ENCODE peak calls at places on chromosomes 3 and 15, in seven cellular contexts. R is fibroblast of pulmonary artery, U is K562, H is sigmoid colon, Q is lower leg skin, Y is IMR-90, G is bronchial epithelial cell. S is an unnamed sample.

GRCh38 chr15:61186905-61187865 is 41.9 kb downstream of the RORA start:
- DNase-seq in R (peak; percentile 8), U (no peak), H (peak; percentile 71), Q (peak; percentile 87), Y (no peak), G (no peak), S (peak; percentile 88)

GRCh38 chr3:131692356-131692755 is 189.6 kb upstream of the MRPL3 start:
- DNase-seq in R (no peak), U (no peak), H (no peak), Q (no peak), Y (no peak), G (no peak), S (no peak)

GRCh38 chr3:19598870-19599269 is 335.1 kb downstream of the EFHB start:
- DNase-seq in R (no peak), U (no peak), H (no peak), Q (no peak), Y (no peak), G (no peak), S (no peak)

GRCh38 chr3:178823556-178824229 is 247.9 kb downstream of the ZMAT3 start:
- DNase-seq in R (peak; percentile 11), U (peak; percentile 4), H (no peak), Q (no peak), Y (no peak), G (no peak), S (no peak)

GRCh38 chr3:161598639-161599038 is 102.0 kb downstream of the OTOL1 start:
- DNase-seq in R (no peak), U (no peak), H (no peak), Q (no peak), Y (no peak), G (no peak), S (no peak)

GRCh38 chr3:60588806-60589205 is 662.4 kb downstream of the FHIT start:
- DNase-seq in R (no peak), U (no peak), H (no peak), Q (no peak), Y (peak; percentile 85), G (peak; percentile 98), S (no peak)

GRCh38 chr3:2511356-2511755 is 412.7 kb downstream of the CNTN4 start:
- DNase-seq in R (no peak), U (no peak), H (no peak), Q (no peak), Y (no peak), G (no peak), S (no peak)

GRCh38 chr3:126784254-126784653 is 80.2 kb downstream of the CHCHD6 start:
- DNase-seq in R (no peak), U (no peak), H (no peak), Q (no peak), Y (no peak), G (no peak), S (no peak)

GRCh38 chr3:148074916-148075315 is 622.8 kb upstream of the AGTR1 start:
- DNase-seq in R (no peak), U (no peak), H (no peak), Q (no peak), Y (no peak), G (no peak), S (no peak)

GRCh38 chr15:25716414-25717102 is 146.6 kb downstream of the ATP10A start:
- DNase-seq in R (no peak), U (no peak), H (peak; percentile 57), Q (peak; percentile 77), Y (no peak), G (no peak), S (no peak)

GRCh38 chr3:153285194-153285641 is 123.2 kb downstream of the RAP2B start:
- DNase-seq in R (peak; percentile 68), U (peak; percentile 39), H (no peak), Q (no peak), Y (peak; percentile 34), G (peak; percentile 74), S (peak; percentile 5)

GRCh38 chr15:46297766-46298165 is 662.9 kb downstream of the SQOR start:
- DNase-seq in R (no peak), U (no peak), H (no peak), Q (no peak), Y (no peak), G (no peak), S (no peak)

GRCh38 chr3:100400424-100400781 is 486 bp downstream of the TOMM70 start:
- DNase-seq in R (peak; percentile 16), U (peak; percentile 8), H (no peak), Q (peak; percentile 87), Y (peak; percentile 17), G (peak; percentile 23), S (peak; percentile 41)

GRCh38 chr3:46517016-46517770 is 19.4 kb downstream of the RTP3 start:
- DNase-seq in R (peak; percentile 73), U (no peak), H (no peak), Q (no peak), Y (peak; percentile 86), G (peak; percentile 77), S (no peak)

GRCh38 chr3:11465744-11466611 is 177.7 kb downstream of the VGLL4 start:
- DNase-seq in R (peak; percentile 96), U (no peak), H (peak; percentile 89), Q (no peak), Y (peak; percentile 68), G (no peak), S (no peak)

GRCh38 chr3:198028718-198029117 is 68.7 kb downstream of the LMLN start:
- DNase-seq in R (peak; percentile 39), U (peak; percentile 25), H (no peak), Q (no peak), Y (peak; percentile 81), G (peak; percentile 23), S (no peak)

GRCh38 chr3:48151807-48152427 is 36.3 kb downstream of the CDC25A start:
- DNase-seq in R (no peak), U (no peak), H (no peak), Q (no peak), Y (peak; percentile 16), G (no peak), S (no peak)
- TF ChIP-seq CTCF in R (no peak), U (no peak), H (no peak), Q (no peak), Y (no peak), G (no peak), S (no peak)

GRCh38 chr3:69309810-69310209 is 76.1 kb downstream of the FRMD4B start:
- DNase-seq in R (peak; percentile 69), U (peak; percentile 8), H (no peak), Q (no peak), Y (peak; percentile 26), G (peak; percentile 47), S (peak; percentile 59)
- TF ChIP-seq CTCF in R (peak; percentile 80), U (peak; percentile 23), H (peak; percentile 25), Q (no peak), Y (peak; percentile 28), G (peak; percentile 46), S (peak; percentile 74)

GRCh38 chr3:23533596-23534386 is 272.0 kb upstream of the UBE2E1 start:
- DNase-seq in R (no peak), U (no peak), H (no peak), Q (no peak), Y (no peak), G (no peak), S (peak; percentile 13)
- TF ChIP-seq CTCF in R (no peak), U (no peak), H (no peak), Q (no peak), Y (no peak), G (no peak), S (no peak)

GRCh38 chr3:58868101-58868779 is 181.6 kb downstream of the CFAP20DC start:
- DNase-seq in R (no peak), U (no peak), H (no peak), Q (no peak), Y (no peak), G (no peak), S (no peak)
- TF ChIP-seq CTCF in R (no peak), U (no peak), H (no peak), Q (no peak), Y (no peak), G (no peak), S (no peak)

S was measured in cardiac muscle cell.